ENCODE peak calls at places on chromosomes 6 and 20, in six cellular contexts. Z is fibroblast of lung, T is activated B cell treated with CpG ODN at 0.5 μM for 24 hours, O is adrenal gland, C is BJ, R is mammary epithelial cell. I is an unnamed sample.

GRCh38 chr20:51392625-51393186 is 149.8 kb downstream of the NFATC2 start:
- DNase-seq in Z (no peak), T (no peak), O (no peak), C (no peak), R (no peak), I (no peak)

GRCh38 chr20:35172434-35172806 is 548 bp downstream of the PROCR start:
- DNase-seq in Z (no peak), T (no peak), O (no peak), C (no peak), R (no peak), I (no peak)

GRCh38 chr6:159084493-159085091 is 39.8 kb upstream of the TAGAP start:
- DNase-seq in Z (peak), T (no peak), O (no peak), C (peak), R (peak), I (no peak)

GRCh38 chr20:39277185-39277584 is 315.0 kb downstream of the DHX35 start:
- DNase-seq in Z (no peak), T (no peak), O (no peak), C (no peak), R (no peak), I (no peak)

GRCh38 chr6:30781697-30782424 is 37.5 kb upstream of the IER3 start:
- DNase-seq in Z (peak), T (no peak), O (peak), C (peak), R (peak), I (peak)

GRCh38 chr6:131225959-131226358 is 90.7 kb downstream of the AKAP7 start:
- DNase-seq in Z (no peak), T (no peak), O (no peak), C (no peak), R (no peak), I (no peak)

GRCh38 chr6:142323377-142323776 is 21.6 kb downstream of the ADGRG6 start:
- DNase-seq in Z (peak), T (no peak), O (no peak), C (no peak), R (peak), I (no peak)

GRCh38 chr6:77462359-77463307 is 658 bp downstream of the HTR1B start:
- DNase-seq in Z (peak), T (no peak), O (no peak), C (no peak), R (no peak), I (no peak)

GRCh38 chr6:162907876-162908481 is 180.2 kb downstream of the PACRG start:
- DNase-seq in Z (peak), T (no peak), O (no peak), C (no peak), R (peak), I (no peak)

GRCh38 chr6:142845143-142845571 is 99.8 kb downstream of the HIVEP2 start:
- DNase-seq in Z (peak), T (no peak), O (no peak), C (no peak), R (peak), I (no peak)

DNA sequence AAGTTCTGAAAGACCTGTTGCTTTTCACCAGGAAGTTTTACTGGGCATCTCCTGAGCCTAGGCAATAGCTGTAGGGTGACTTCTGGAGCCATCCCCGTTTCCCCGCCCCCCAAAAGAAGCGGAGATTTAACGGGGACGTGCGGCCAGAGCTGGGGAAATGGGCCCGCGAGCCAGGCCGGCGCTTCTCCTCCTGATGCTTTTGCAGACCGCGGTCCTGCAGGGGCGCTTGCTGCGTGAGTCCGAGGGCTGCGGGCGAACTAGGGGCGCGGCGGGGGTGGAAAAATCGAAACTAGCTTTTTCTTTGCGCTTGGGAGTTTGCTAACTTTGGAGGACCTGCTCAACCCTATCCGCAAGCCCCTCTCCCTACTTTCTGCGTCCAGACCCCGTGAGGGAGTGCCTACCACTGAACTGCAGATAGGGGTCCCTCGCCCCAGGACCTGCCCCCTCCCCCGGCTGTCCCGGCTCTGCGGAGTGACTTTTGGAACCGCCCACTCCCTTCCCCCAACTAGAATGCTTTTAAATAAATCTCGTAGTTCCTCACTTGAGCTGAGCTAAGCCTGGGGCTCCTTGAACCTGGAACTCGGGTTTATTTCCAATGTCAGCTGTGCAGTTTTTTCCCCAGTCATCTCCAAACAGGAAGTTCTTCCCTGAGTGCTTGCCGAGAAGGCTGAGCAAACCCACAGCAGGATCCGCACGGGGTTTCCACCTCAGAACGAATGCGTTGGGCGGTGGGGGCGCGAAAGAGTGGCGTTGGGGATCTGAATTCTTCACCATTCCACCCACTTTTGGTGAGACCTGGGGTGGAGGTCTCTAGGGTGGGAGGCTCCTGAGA is at the start of gene HFE:
- DNase-seq in Z (peak), T (peak), O (peak), C (no peak), R (peak), I (peak)
- TF ChIP-seq CTCF in Z (peak), T (no peak), O (no peak), C (peak), R (peak), I (no peak)

DNA sequence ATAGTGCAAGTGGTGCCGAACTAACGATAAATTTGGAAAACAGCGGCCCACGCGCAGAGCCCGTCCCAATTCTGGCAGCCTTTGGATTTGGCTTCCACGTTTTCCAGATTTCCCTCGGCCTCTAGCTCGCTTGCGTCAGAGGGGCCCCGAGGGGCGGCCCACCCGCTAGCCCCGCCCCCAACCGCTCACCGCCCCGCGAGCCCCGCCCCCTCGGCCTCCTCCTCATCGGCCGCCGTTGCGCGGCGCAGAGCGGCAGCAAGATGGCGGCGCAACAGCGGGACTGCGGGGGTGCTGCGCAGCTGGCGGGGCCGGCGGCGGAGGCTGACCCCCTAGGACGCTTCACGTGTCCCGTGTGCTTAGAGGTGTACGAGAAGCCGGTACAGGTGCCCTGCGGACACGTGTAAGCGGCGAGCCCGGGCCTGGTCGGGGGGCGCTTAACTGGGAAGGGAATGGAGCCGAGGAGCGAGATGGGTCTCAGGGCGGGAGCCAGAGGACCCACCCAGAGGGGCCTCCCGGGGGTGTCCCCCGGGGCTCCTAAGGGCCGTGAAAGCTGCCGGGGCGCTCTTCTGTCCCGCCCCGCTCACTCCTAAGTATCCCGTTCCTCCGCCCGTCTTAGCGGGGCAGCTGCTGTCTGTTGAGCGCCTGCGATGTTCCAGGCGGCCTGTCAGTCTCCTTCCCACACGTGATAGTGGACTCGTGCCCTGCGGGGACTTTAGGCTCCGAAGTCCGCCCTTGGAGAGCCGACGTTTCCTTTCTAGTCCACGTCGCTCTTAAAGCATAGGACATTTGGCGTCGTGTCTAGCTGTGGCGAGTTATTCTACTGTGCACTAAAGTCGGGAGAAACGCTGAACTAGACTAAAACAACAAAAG is at the start of gene RNF114:
- DNase-seq in Z (peak), T (peak), O (peak), C (no peak), R (peak), I (peak)
- TF ChIP-seq CTCF in Z (no peak), T (no peak), O (no peak), C (no peak), R (no peak), I (no peak)

GRCh38 chr6:122476131-122476530 is 4.5 kb upstream of the SERINC1 start:
- DNase-seq in Z (peak), T (no peak), O (no peak), C (no peak), R (no peak), I (no peak)
- TF ChIP-seq CTCF in Z (no peak), T (no peak), O (peak), C (peak), R (peak), I (peak)

DNA sequence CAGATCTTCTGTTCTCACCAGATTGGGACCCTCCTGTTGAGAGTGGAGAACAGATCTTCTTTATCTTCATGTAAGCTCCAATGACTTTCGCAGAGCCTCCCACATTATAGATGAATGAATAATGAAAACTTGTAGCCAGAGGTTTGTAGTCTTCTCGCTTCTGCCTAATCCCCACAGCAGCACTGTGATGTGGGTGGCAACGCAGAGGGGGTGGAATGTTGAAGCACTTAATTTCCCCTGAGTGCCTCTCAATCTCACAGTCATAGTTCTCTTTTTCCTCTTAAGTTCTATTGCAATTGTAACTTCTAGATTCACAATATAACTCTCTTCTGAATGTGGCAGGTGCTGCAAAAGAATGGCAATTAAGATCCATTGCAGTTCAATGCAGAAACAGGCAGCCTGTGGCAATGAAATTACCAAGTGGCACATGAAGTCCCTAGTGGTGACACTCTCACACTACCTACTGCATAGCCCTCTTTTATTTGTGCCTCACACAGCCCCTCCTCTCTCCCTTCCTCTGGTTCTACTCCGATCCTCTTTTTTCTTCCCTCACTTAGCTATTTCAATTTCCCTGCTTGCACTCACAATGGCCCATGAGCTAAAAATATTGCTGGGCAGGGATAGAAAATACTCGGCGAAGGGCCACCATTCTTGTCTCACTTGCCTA is 281.9 kb downstream of the UBE3D start:
- DNase-seq in Z (no peak), T (no peak), O (no peak), C (no peak), R (no peak), I (no peak)
- TF ChIP-seq CTCF in Z (no peak), T (no peak), O (no peak), C (no peak), R (peak), I (no peak)

GRCh38 chr20:62430871-62431447 is 3.6 kb upstream of the RBBP8NL start:
- DNase-seq in Z (no peak), T (no peak), O (no peak), C (no peak), R (no peak), I (no peak)
- TF ChIP-seq CTCF in Z (no peak), T (no peak), O (no peak), C (no peak), R (no peak), I (no peak)

I was measured in CD14-positive monocyte.